ENCODE peak calls at places on chromosomes 13 and 19, in four cellular contexts. D, W, U and K are unnamed samples.

GRCh38 chr19:50437862-50438449 is 5.3 kb downstream of the MYBPC2 start:
- DNase-seq in U (no peak), D (no peak), W (no peak), K (no peak)

GRCh38 chr13:98658131-98658530 is 81.2 kb upstream of the STK24 start:
- DNase-seq in U (no peak), W (no peak), D (no peak), K (no peak)

GRCh38 chr13:80390338-80390737 is 49.4 kb upstream of the SPRY2 start:
- DNase-seq in U (no peak), D (no peak), W (no peak), K (no peak)

GRCh38 chr19:30350995-30351394 is 21.2 kb upstream of the ZNF536 start:
- DNase-seq in W (no peak), D (no peak), U (no peak), K (no peak)

GRCh38 chr19:7602935-7603497 is 7.4 kb downstream of the CAMSAP3 start:
- DNase-seq in U (no peak), D (no peak), W (no peak), K (no peak)

GRCh38 chr19:35901055-35901644 is 810 bp upstream of the NFKBID start:
- DNase-seq in W (no peak), D (no peak), U (no peak), K (peak; percentile 21)

GRCh38 chr19:14106840-14107239 is 10.7 kb downstream of the PRKACA start:
- DNase-seq in U (no peak), D (no peak), W (no peak), K (peak; percentile 24)

GRCh38 chr19:42420055-42420544 is 7.1 kb downstream of the LIPE start:
- DNase-seq in U (peak; percentile 80), W (no peak), D (peak; percentile 90), K (peak; percentile 84)

GRCh38 chr13:28494861-28495585 is at the start of gene FLT1:
- DNase-seq in U (no peak), W (no peak), D (peak; percentile 12), K (peak; percentile 93)

GRCh38 chr13:95201814-95202521 is 99.3 kb downstream of the ABCC4 start:
- DNase-seq in U (no peak), D (no peak), W (no peak), K (no peak)

GRCh38 chr13:109401307-109401706 is 385.1 kb downstream of the IRS2 start:
- DNase-seq in U (no peak), W (no peak), D (no peak), K (peak; percentile 51)

GRCh38 chr13:109402976-109403375 is 383.4 kb downstream of the IRS2 start:
- DNase-seq in W (no peak), U (no peak), D (no peak), K (no peak)

GRCh38 chr13:109400625-109401257 is 385.6 kb downstream of the IRS2 start:
- DNase-seq in W (no peak), D (no peak), U (no peak), K (no peak)

GRCh38 chr13:109401891-109402290 is 384.5 kb downstream of the IRS2 start:
- DNase-seq in U (no peak), W (no peak), D (no peak), K (no peak)

DNA sequence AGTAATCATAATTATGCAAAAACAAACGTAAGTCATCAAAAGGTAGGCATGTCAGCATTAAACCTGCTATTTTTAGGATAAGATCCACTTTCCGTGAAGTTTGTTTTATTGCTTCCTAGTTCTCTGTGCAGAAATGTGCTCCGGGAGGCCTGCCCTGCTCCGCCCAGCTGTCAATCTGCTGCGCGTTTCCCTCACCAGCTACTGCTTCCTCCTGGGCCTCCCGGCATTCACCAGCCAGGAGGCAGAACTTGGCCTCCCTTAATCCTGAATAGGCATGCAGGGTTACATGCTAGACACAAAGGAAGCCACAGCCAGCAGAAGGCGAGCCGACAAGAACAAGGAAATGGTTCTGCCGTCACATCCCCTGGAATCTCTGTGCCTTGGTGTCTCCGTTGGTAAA is 386.2 kb downstream of the IRS2 start:
- DNase-seq in W (no peak), D (no peak), U (no peak), K (no peak)
- TF ChIP-seq POLR2AphosphoS5 in W (no peak), D (no peak), U (no peak), K (no peak)

GRCh38 chr13:102399791-102400618 is 1.8 kb downstream of the FGF14 start:
- DNase-seq in W (no peak), D (no peak), U (no peak), K (peak; percentile 55)
- TF ChIP-seq JUNB in W (no peak), D (no peak), U (no peak), K (no peak)

GRCh38 chr19:10502524-10503001 is 593 bp downstream of the KEAP1 start:
- DNase-seq in W (peak; percentile 61), U (peak; percentile 83), D (peak; percentile 93), K (peak; percentile 91)
- TF ChIP-seq POLR2AphosphoS5 in W (peak; percentile 85), U (peak; percentile 52), D (peak; percentile 65), K (no peak)

GRCh38 chr19:48415869-48416268 is 22.4 kb downstream of the GRIN2D start:
- DNase-seq in D (no peak), W (no peak), U (no peak), K (no peak)

GRCh38 chr19:48419158-48419920 is 25.9 kb downstream of the GRIN2D start:
- DNase-seq in U (no peak), W (peak; percentile 57), D (peak; percentile 56), K (peak; percentile 96)

GRCh38 chr19:48417436-48417835 is 24.0 kb downstream of the GRIN2D start:
- DNase-seq in W (no peak), U (peak; percentile 29), D (no peak), K (no peak)

GRCh38 chr19:48421548-48421947 is 24.2 kb upstream of the GRWD1 start:
- DNase-seq in U (no peak), W (no peak), D (no peak), K (no peak)

GRCh38 chr19:48418317-48419064 is 25.0 kb downstream of the GRIN2D start:
- DNase-seq in U (no peak), W (no peak), D (peak; percentile 37), K (peak; percentile 60)
- TF ChIP-seq JUNB in U (no peak), W (no peak), D (no peak), K (no peak)

GRCh38 chr19:55468054-55468393 is 3.5 kb upstream of the C19orf85 start:
- DNase-seq in D (no peak), U (no peak), W (no peak), K (no peak)

GRCh38 chr19:55465460-55466245 is 1.1 kb upstream of the C19orf85 start:
- DNase-seq in D (no peak), W (no peak), U (no peak), K (no peak)

GRCh38 chr19:55466246-55466614 is 1.7 kb upstream of the C19orf85 start:
- DNase-seq in D (no peak), U (no peak), W (no peak), K (no peak)

GRCh38 chr19:55464669-55465068 is at the start of gene C19orf85:
- DNase-seq in W (no peak), D (no peak), U (no peak), K (no peak)

DNA sequence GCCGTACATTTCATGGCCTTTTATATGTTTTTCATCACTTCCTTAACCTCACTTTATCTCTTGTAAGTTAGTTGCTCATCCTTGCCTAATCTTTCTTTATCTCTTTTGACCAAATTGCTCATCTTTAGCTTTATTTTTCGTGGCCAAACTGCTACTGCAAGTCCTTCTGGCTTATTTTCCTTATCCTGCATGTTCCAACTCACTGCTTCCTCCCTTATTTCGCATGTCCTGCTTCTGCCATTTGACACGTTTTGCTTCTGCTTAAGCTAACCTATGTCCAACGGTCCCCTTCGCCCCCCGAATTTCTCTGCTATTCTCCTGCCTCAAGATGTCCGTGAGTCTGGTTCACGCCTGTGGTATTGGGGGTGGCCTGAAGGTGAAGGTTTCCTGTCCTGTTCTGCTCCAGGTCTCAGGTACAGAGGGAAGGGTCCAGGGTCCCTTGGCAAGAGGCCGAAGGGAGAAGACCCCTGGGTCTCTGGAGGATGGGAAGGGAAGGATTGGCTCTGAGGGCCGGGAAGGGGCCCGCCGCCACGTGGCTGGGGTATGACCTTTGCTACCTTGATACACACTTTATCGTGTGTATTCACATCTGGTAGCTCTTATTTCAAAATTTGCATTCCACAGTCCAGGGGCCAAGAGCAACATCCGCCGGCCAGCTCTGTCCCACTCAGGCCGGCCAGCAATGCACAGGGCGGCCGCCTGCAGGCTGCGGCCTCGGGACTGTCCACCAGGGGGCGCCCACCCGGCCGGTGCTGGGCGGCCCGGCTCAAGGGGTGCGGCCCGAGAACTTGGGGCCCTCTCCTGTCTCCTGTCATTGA is 2.9 kb upstream of the C19orf85 start:
- DNase-seq in D (peak; percentile 81), W (no peak), U (peak; percentile 69), K (peak; percentile 80)
- TF ChIP-seq POLR2AphosphoS5 in D (peak; percentile 28), W (no peak), U (no peak), K (no peak)

GRCh38 chr19:33430674-33431277 is 57.3 kb downstream of the CEBPG start:
- DNase-seq in U (peak; percentile 25), W (no peak), D (peak; percentile 62), K (peak; percentile 79)

GRCh38 chr19:33427801-33428626 is 54.5 kb downstream of the CEBPG start:
- DNase-seq in D (no peak), U (no peak), W (no peak), K (no peak)

GRCh38 chr19:33426621-33427475 is 53.3 kb downstream of the CEBPG start:
- DNase-seq in U (no peak), D (no peak), W (no peak), K (no peak)

GRCh38 chr19:33429891-33430673 is 56.6 kb downstream of the CEBPG start:
- DNase-seq in D (no peak), U (no peak), W (no peak), K (no peak)

DNA sequence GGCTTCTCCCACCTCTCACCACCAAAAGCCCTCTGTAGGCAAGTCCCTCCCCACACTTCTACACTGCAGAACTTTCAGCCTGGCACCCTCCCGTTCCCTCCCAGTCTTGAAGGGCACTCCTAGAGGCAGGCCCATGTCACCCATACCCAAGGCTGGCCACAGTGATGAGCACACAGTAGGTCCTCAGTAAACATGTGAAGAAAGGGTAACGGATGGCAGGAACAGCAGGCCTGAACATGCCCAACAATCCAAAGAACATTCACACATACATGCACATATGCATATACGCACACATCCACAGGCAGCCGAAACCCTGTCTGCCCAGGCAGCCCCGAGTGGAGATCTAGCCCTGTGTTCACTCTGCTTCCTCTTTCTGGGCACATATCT is 55.1 kb downstream of the CEBPG start:
- DNase-seq in D (no peak), U (no peak), W (no peak), K (no peak)
- TF ChIP-seq JUNB in D (no peak), U (no peak), W (no peak), K (no peak)